ENCODE peak calls at places on chromosomes 5 and 9, in nine cellular contexts. G, Q, Z, M, U, F, E, B and Y are unnamed samples.

GRCh38 chr5:13218518-13218917 is 726.0 kb downstream of the DNAH5 start:
- DNase-seq in M (no peak), B (peak), F (no peak), U (no peak), E (no peak), G (no peak), Q (peak), Z (no peak), Y (no peak)

GRCh38 chr9:71795097-71795807 is 26.9 kb upstream of the CEMIP2 start:
- DNase-seq in U (no peak), Z (no peak), G (no peak), Q (no peak), E (no peak), F (no peak), B (no peak), M (no peak), Y (no peak)

GRCh38 chr5:32244017-32244416 is 68.7 kb downstream of the MTMR12 start:
- DNase-seq in B (no peak), F (no peak), G (no peak), U (no peak), Z (no peak), Q (no peak), M (no peak), E (no peak), Y (no peak)

GRCh38 chr9:107019216-107019615 is 156.2 kb downstream of the ZNF462 start:
- DNase-seq in F (no peak), G (no peak), Q (no peak), U (no peak), E (no peak), B (no peak), M (no peak), Z (no peak), Y (no peak)

GRCh38 chr9:138072161-138072842 is 194.7 kb downstream of the CACNA1B start:
- DNase-seq in Q (no peak), E (peak), Z (no peak), G (no peak), F (peak), M (no peak), B (no peak), U (no peak), Y (no peak)

GRCh38 chr5:56415356-56415765 is 182.2 kb upstream of the ANKRD55 start:
- DNase-seq in F (peak), E (no peak), Z (no peak), Q (no peak), G (peak), B (peak), U (peak), M (no peak), Y (peak)

GRCh38 chr5:9445989-9446388 is 99.9 kb downstream of the SEMA5A start:
- DNase-seq in G (no peak), E (no peak), M (no peak), Z (no peak), Q (no peak), U (no peak), B (no peak), F (no peak), Y (no peak)

GRCh38 chr9:2109066-2109650 is 94.0 kb downstream of the SMARCA2 start:
- DNase-seq in E (no peak), Q (no peak), G (no peak), F (no peak), B (no peak), M (no peak), U (no peak), Z (no peak), Y (no peak)

GRCh38 chr9:12961276-12961809 is 186.5 kb downstream of the LURAP1L start:
- DNase-seq in M (no peak), G (no peak), Q (no peak), U (no peak), Z (no peak), F (no peak), E (no peak), B (no peak), Y (no peak)

GRCh38 chr9:124440786-124441185 is 9.5 kb upstream of the ADGRD2 start:
- DNase-seq in F (no peak), E (peak), U (no peak), Z (no peak), Q (no peak), M (no peak), B (no peak), G (no peak), Y (no peak)

DNA sequence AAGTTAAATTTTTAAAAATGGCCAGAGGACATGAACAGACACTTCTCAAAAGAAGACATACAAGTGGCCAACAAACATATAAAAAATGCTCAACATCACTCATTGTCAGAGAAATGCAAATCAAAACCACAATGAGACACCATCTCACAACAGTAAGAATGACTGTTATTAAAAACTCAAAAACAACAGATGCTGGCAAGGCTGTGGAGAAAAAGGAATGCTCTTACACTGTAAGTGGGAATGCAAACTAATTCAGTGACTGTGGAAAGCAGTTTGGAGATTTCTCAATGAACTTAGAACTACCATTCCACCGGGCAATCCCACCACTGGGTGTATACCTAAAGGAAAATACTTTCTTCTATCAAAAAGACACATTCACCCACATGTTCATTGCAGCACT is 168.5 kb upstream of the PIK3R1 start:
- DNase-seq in F (no peak), G (no peak), Z (no peak), B (no peak), M (no peak), Q (no peak), E (no peak), U (no peak), Y (no peak)
- H3K27ac ChIP-seq in F (no peak), G (no peak), Z (no peak), B (no peak), M (no peak), Q (no peak), E (no peak), U (no peak), Y (no peak)

GRCh38 chr9:86723351-86723750 is 224.0 kb downstream of the GAS1 start:
- DNase-seq in F (no peak), Z (no peak), Q (no peak), E (no peak), B (no peak), G (no peak), M (no peak), U (no peak), Y (no peak)
- H3K27ac ChIP-seq in F (no peak), Z (no peak), Q (no peak), E (peak), B (no peak), G (peak), M (no peak), U (no peak), Y (no peak)

GRCh38 chr5:14399054-14399657 is 182.4 kb upstream of the OTULINL start:
- DNase-seq in U (no peak), E (no peak), B (peak), Q (peak), G (no peak), Z (no peak), M (no peak), F (no peak), Y (no peak)
- H3K27ac ChIP-seq in U (no peak), E (no peak), B (peak), Q (peak), G (no peak), Z (no peak), M (no peak), F (no peak), Y (peak)

GRCh38 chr9:93239526-93239925 is 55.6 kb downstream of the WNK2 start:
- DNase-seq in F (no peak), Q (no peak), Z (no peak), B (no peak), U (no peak), E (no peak), G (no peak), M (no peak), Y (no peak)
- H3K27ac ChIP-seq in F (no peak), Q (no peak), Z (no peak), B (no peak), U (no peak), E (no peak), G (no peak), M (no peak), Y (no peak)

GRCh38 chr9:87519415-87519989 is 21.8 kb downstream of the DAPK1 start:
- DNase-seq in E (no peak), U (no peak), Z (no peak), B (no peak), G (no peak), F (no peak), M (no peak), Q (peak), Y (no peak)
- H3K27ac ChIP-seq in E (peak), U (no peak), Z (peak), B (no peak), G (no peak), F (no peak), M (no peak), Q (peak), Y (peak)